ENCODE peak calls at places on chromosomes 5 and 9, in five cellular contexts. One of them, this sample, is unnamed.

GRCh38 chr5:81506900-81507588 is 113.1 kb upstream of the ACOT12 start:
- DNase-seq in CD8-positive, alpha-beta T cell: peak
- DNase-seq in glutamatergic neuron: no peak
- DNase-seq in AG04449: peak
- DNase-seq in ovary: no peak
- DNase-seq in this sample: peak

GRCh38 chr9:109904666-109905065 is 124.7 kb downstream of the PALM2AKAP2 start:
- DNase-seq in CD8-positive, alpha-beta T cell: no peak
- DNase-seq in glutamatergic neuron: no peak
- DNase-seq in AG04449: no peak
- DNase-seq in ovary: no peak
- DNase-seq in this sample: no peak

GRCh38 chr9:114893221-114893620 is 37.2 kb downstream of the TNFSF8 start:
- DNase-seq in AG04449: no peak
- DNase-seq in CD8-positive, alpha-beta T cell: no peak
- DNase-seq in glutamatergic neuron: no peak
- DNase-seq in ovary: no peak
- DNase-seq in this sample: no peak

GRCh38 chr5:1763548-1763911 is 36.1 kb downstream of the MRPL36 start:
- DNase-seq in CD8-positive, alpha-beta T cell: peak
- DNase-seq in glutamatergic neuron: peak
- DNase-seq in AG04449: peak
- DNase-seq in ovary: peak
- DNase-seq in this sample: peak

GRCh38 chr5:56085205-56085604 is 90.4 kb upstream of the IL6ST start:
- DNase-seq in AG04449: no peak
- DNase-seq in CD8-positive, alpha-beta T cell: no peak
- DNase-seq in ovary: no peak
- DNase-seq in glutamatergic neuron: no peak
- DNase-seq in this sample: no peak

GRCh38 chr5:2903451-2904395 is 152.2 kb upstream of the IRX2 start:
- DNase-seq in AG04449: no peak
- DNase-seq in ovary: no peak
- DNase-seq in CD8-positive, alpha-beta T cell: peak
- DNase-seq in glutamatergic neuron: no peak
- DNase-seq in this sample: no peak

GRCh38 chr9:36793277-36793676 is 220.6 kb downstream of the MELK start:
- DNase-seq in ovary: no peak
- DNase-seq in CD8-positive, alpha-beta T cell: no peak
- DNase-seq in glutamatergic neuron: peak
- DNase-seq in AG04449: no peak
- DNase-seq in this sample: no peak

GRCh38 chr9:118882674-118883073 is 486.6 kb downstream of the BRINP1 start:
- DNase-seq in glutamatergic neuron: no peak
- DNase-seq in ovary: no peak
- DNase-seq in AG04449: no peak
- DNase-seq in CD8-positive, alpha-beta T cell: no peak
- DNase-seq in this sample: no peak

GRCh38 chr5:138575194-138576015 is at the start of gene HSPA9:
- DNase-seq in CD8-positive, alpha-beta T cell: peak
- DNase-seq in ovary: peak
- DNase-seq in AG04449: peak
- DNase-seq in glutamatergic neuron: peak
- DNase-seq in this sample: peak
- TF ChIP-seq CTCF in CD8-positive, alpha-beta T cell: no peak
- TF ChIP-seq CTCF in ovary: peak
- TF ChIP-seq CTCF in AG04449: no peak
- TF ChIP-seq CTCF in glutamatergic neuron: no peak
- TF ChIP-seq CTCF in this sample: no peak

GRCh38 chr5:178235600-178235998 is 3.0 kb upstream of the PHYKPL start:
- DNase-seq in ovary: no peak
- DNase-seq in glutamatergic neuron: no peak
- DNase-seq in CD8-positive, alpha-beta T cell: no peak
- DNase-seq in AG04449: no peak
- DNase-seq in this sample: no peak
- TF ChIP-seq CTCF in ovary: no peak
- TF ChIP-seq CTCF in glutamatergic neuron: no peak
- TF ChIP-seq CTCF in CD8-positive, alpha-beta T cell: no peak
- TF ChIP-seq CTCF in AG04449: no peak
- TF ChIP-seq CTCF in this sample: no peak

GRCh38 chr9:70123695-70124094 is 80.0 kb downstream of the MAMDC2 start:
- DNase-seq in glutamatergic neuron: no peak
- DNase-seq in AG04449: no peak
- DNase-seq in ovary: peak
- DNase-seq in CD8-positive, alpha-beta T cell: no peak
- DNase-seq in this sample: no peak

GRCh38 chr9:70117835-70118319 is 74.2 kb downstream of the MAMDC2 start:
- DNase-seq in glutamatergic neuron: no peak
- DNase-seq in AG04449: peak
- DNase-seq in CD8-positive, alpha-beta T cell: no peak
- DNase-seq in ovary: no peak
- DNase-seq in this sample: no peak

GRCh38 chr9:70119786-70120185 is 76.1 kb downstream of the MAMDC2 start:
- DNase-seq in AG04449: no peak
- DNase-seq in ovary: no peak
- DNase-seq in CD8-positive, alpha-beta T cell: no peak
- DNase-seq in glutamatergic neuron: no peak
- DNase-seq in this sample: no peak

GRCh38 chr9:70121818-70122436 is 78.3 kb downstream of the MAMDC2 start:
- DNase-seq in ovary: no peak
- DNase-seq in glutamatergic neuron: no peak
- DNase-seq in CD8-positive, alpha-beta T cell: no peak
- DNase-seq in AG04449: no peak
- DNase-seq in this sample: no peak

GRCh38 chr9:70120834-70121510 is 77.3 kb downstream of the MAMDC2 start:
- DNase-seq in glutamatergic neuron: no peak
- DNase-seq in ovary: peak
- DNase-seq in CD8-positive, alpha-beta T cell: no peak
- DNase-seq in AG04449: peak
- DNase-seq in this sample: no peak
- TF ChIP-seq CTCF in glutamatergic neuron: no peak
- TF ChIP-seq CTCF in ovary: no peak
- TF ChIP-seq CTCF in CD8-positive, alpha-beta T cell: no peak
- TF ChIP-seq CTCF in AG04449: peak
- TF ChIP-seq CTCF in this sample: no peak

GRCh38 chr9:14323083-14323968 is 9.4 kb upstream of the NFIB start:
- DNase-seq in CD8-positive, alpha-beta T cell: no peak
- DNase-seq in ovary: no peak
- DNase-seq in glutamatergic neuron: no peak
- DNase-seq in AG04449: no peak
- DNase-seq in this sample: no peak

GRCh38 chr9:14321517-14322125 is 7.7 kb upstream of the NFIB start:
- DNase-seq in CD8-positive, alpha-beta T cell: no peak
- DNase-seq in AG04449: no peak
- DNase-seq in ovary: no peak
- DNase-seq in glutamatergic neuron: no peak
- DNase-seq in this sample: no peak

GRCh38 chr9:14323969-14324366 is 10.0 kb upstream of the NFIB start:
- DNase-seq in CD8-positive, alpha-beta T cell: no peak
- DNase-seq in glutamatergic neuron: no peak
- DNase-seq in AG04449: no peak
- DNase-seq in ovary: no peak
- DNase-seq in this sample: no peak

GRCh38 chr9:14320272-14321245 is 6.6 kb upstream of the NFIB start:
- DNase-seq in ovary: no peak
- DNase-seq in glutamatergic neuron: no peak
- DNase-seq in CD8-positive, alpha-beta T cell: no peak
- DNase-seq in AG04449: peak
- DNase-seq in this sample: no peak

GRCh38 chr9:14322211-14323082 is 8.5 kb upstream of the NFIB start:
- DNase-seq in CD8-positive, alpha-beta T cell: peak
- DNase-seq in glutamatergic neuron: peak
- DNase-seq in ovary: peak
- DNase-seq in AG04449: no peak
- DNase-seq in this sample: peak
- TF ChIP-seq CTCF in CD8-positive, alpha-beta T cell: no peak
- TF ChIP-seq CTCF in glutamatergic neuron: peak
- TF ChIP-seq CTCF in ovary: peak
- TF ChIP-seq CTCF in AG04449: peak
- TF ChIP-seq CTCF in this sample: peak

GRCh38 chr5:50667653-50668403 is 1.4 kb downstream of the PARP8 start:
- DNase-seq in glutamatergic neuron: peak
- DNase-seq in AG04449: no peak
- DNase-seq in ovary: peak
- DNase-seq in CD8-positive, alpha-beta T cell: peak
- DNase-seq in this sample: peak
- TF ChIP-seq CTCF in glutamatergic neuron: no peak
- TF ChIP-seq CTCF in AG04449: no peak
- TF ChIP-seq CTCF in ovary: no peak
- TF ChIP-seq CTCF in CD8-positive, alpha-beta T cell: no peak
- TF ChIP-seq CTCF in this sample: no peak

GRCh38 chr5:162214551-162214950 is 147.0 kb downstream of the GABRG2 start:
- DNase-seq in ovary: no peak
- DNase-seq in glutamatergic neuron: no peak
- DNase-seq in CD8-positive, alpha-beta T cell: no peak
- DNase-seq in AG04449: no peak
- DNase-seq in this sample: no peak

GRCh38 chr5:162209005-162209605 is 141.5 kb downstream of the GABRG2 start:
- DNase-seq in AG04449: no peak
- DNase-seq in ovary: no peak
- DNase-seq in glutamatergic neuron: peak
- DNase-seq in CD8-positive, alpha-beta T cell: no peak
- DNase-seq in this sample: peak
- TF ChIP-seq CTCF in AG04449: no peak
- TF ChIP-seq CTCF in ovary: no peak
- TF ChIP-seq CTCF in glutamatergic neuron: peak
- TF ChIP-seq CTCF in CD8-positive, alpha-beta T cell: no peak
- TF ChIP-seq CTCF in this sample: no peak

DNA sequence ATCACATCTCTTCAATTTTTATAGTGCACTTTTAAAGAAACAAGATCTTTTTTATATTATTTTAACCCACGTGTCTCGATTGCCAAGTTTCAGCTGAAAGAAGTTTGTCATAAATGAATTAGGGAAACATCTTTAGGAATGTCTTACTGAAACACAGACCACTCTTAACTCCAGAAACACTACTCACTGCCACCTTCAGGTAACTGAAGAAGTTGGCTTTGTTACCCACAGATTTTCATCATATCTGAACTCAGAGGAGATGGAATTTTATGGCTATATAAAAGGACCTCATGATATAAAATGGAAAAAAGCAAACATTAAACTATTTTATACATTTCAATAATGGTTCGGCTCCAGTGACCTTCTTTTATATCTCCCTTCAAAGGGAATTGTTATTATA is 158.0 kb downstream of the SEMA5A start:
- DNase-seq in glutamatergic neuron: no peak
- DNase-seq in AG04449: no peak
- DNase-seq in CD8-positive, alpha-beta T cell: no peak
- DNase-seq in ovary: no peak
- DNase-seq in this sample: no peak
- TF ChIP-seq CTCF in glutamatergic neuron: no peak
- TF ChIP-seq CTCF in AG04449: no peak
- TF ChIP-seq CTCF in CD8-positive, alpha-beta T cell: no peak
- TF ChIP-seq CTCF in ovary: no peak
- TF ChIP-seq CTCF in this sample: no peak

This sample was measured in endothelial cell.